ENCODE peak calls at places on chromosomes 2 and 18, in eight cellular contexts. One of them, this sample, is unnamed.

GRCh38 chr18:79735071-79735980 is 55.7 kb downstream of the CTDP1 start:
- DNase-seq in T-helper 2 cell: no peak
- DNase-seq in hippocampal formation: no peak
- DNase-seq in stimulated activated CD4-positive, alpha-beta T cell treated with anti-CD3 and anti-CD28 coated beads, Interleukin-15, amount 100 ng/mL, for 1 hour: no peak
- DNase-seq in GM12892: no peak
- DNase-seq in stomach: no peak
- DNase-seq in aorta: peak; percentile 38
- DNase-seq in psoas muscle: no peak
- DNase-seq in this sample: no peak

GRCh38 chr2:241636983-241637232 is at the start of gene THAP4:
- DNase-seq in psoas muscle: no peak
- DNase-seq in stomach: peak; percentile 74
- DNase-seq in hippocampal formation: peak; percentile 75
- DNase-seq in GM12892: peak; percentile 81
- DNase-seq in stimulated activated CD4-positive, alpha-beta T cell treated with anti-CD3 and anti-CD28 coated beads, Interleukin-15, amount 100 ng/mL, for 1 hour: no peak
- DNase-seq in aorta: peak; percentile 77
- DNase-seq in T-helper 2 cell: peak; percentile 45
- DNase-seq in this sample: peak; percentile 74

GRCh38 chr2:216083464-216084279 is 2.0 kb downstream of the TMEM169 start:
- DNase-seq in stomach: no peak
- DNase-seq in stimulated activated CD4-positive, alpha-beta T cell treated with anti-CD3 and anti-CD28 coated beads, Interleukin-15, amount 100 ng/mL, for 1 hour: no peak
- DNase-seq in GM12892: no peak
- DNase-seq in aorta: no peak
- DNase-seq in T-helper 2 cell: no peak
- DNase-seq in hippocampal formation: no peak
- DNase-seq in psoas muscle: no peak
- DNase-seq in this sample: no peak

GRCh38 chr2:215354771-215355695 is 43.2 kb downstream of the ATIC start:
- DNase-seq in aorta: no peak
- DNase-seq in psoas muscle: no peak
- DNase-seq in stimulated activated CD4-positive, alpha-beta T cell treated with anti-CD3 and anti-CD28 coated beads, Interleukin-15, amount 100 ng/mL, for 1 hour: no peak
- DNase-seq in GM12892: no peak
- DNase-seq in hippocampal formation: no peak
- DNase-seq in T-helper 2 cell: no peak
- DNase-seq in stomach: no peak
- DNase-seq in this sample: no peak

GRCh38 chr2:66839551-66840320 is 404.8 kb downstream of the MEIS1 start:
- DNase-seq in GM12892: no peak
- DNase-seq in stimulated activated CD4-positive, alpha-beta T cell treated with anti-CD3 and anti-CD28 coated beads, Interleukin-15, amount 100 ng/mL, for 1 hour: no peak
- DNase-seq in hippocampal formation: no peak
- DNase-seq in aorta: no peak
- DNase-seq in T-helper 2 cell: no peak
- DNase-seq in psoas muscle: no peak
- DNase-seq in stomach: no peak
- DNase-seq in this sample: no peak

GRCh38 chr2:10547011-10547410 is 98.9 kb upstream of the ODC1 start:
- DNase-seq in GM12892: no peak
- DNase-seq in stomach: no peak
- DNase-seq in aorta: no peak
- DNase-seq in T-helper 2 cell: no peak
- DNase-seq in psoas muscle: no peak
- DNase-seq in hippocampal formation: no peak
- DNase-seq in stimulated activated CD4-positive, alpha-beta T cell treated with anti-CD3 and anti-CD28 coated beads, Interleukin-15, amount 100 ng/mL, for 1 hour: no peak
- DNase-seq in this sample: no peak

GRCh38 chr2:181077128-181077709 is 96.8 kb downstream of the UBE2E3 start:
- DNase-seq in hippocampal formation: peak; percentile 49
- DNase-seq in aorta: no peak
- DNase-seq in stomach: no peak
- DNase-seq in psoas muscle: no peak
- DNase-seq in stimulated activated CD4-positive, alpha-beta T cell treated with anti-CD3 and anti-CD28 coated beads, Interleukin-15, amount 100 ng/mL, for 1 hour: no peak
- DNase-seq in GM12892: no peak
- DNase-seq in T-helper 2 cell: no peak
- DNase-seq in this sample: no peak

GRCh38 chr2:66434679-66435548 is at the start of gene MEIS1:
- DNase-seq in stomach: peak; percentile 90
- DNase-seq in GM12892: no peak
- DNase-seq in aorta: peak; percentile 93
- DNase-seq in hippocampal formation: peak; percentile 76
- DNase-seq in stimulated activated CD4-positive, alpha-beta T cell treated with anti-CD3 and anti-CD28 coated beads, Interleukin-15, amount 100 ng/mL, for 1 hour: no peak
- DNase-seq in T-helper 2 cell: no peak
- DNase-seq in psoas muscle: peak; percentile 94
- DNase-seq in this sample: peak; percentile 91

GRCh38 chr2:226791056-226791486 is 8.5 kb downstream of the IRS1 start:
- DNase-seq in T-helper 2 cell: no peak
- DNase-seq in hippocampal formation: no peak
- DNase-seq in stomach: no peak
- DNase-seq in psoas muscle: no peak
- DNase-seq in aorta: no peak
- DNase-seq in GM12892: no peak
- DNase-seq in stimulated activated CD4-positive, alpha-beta T cell treated with anti-CD3 and anti-CD28 coated beads, Interleukin-15, amount 100 ng/mL, for 1 hour: no peak
- DNase-seq in this sample: no peak

GRCh38 chr2:152627010-152627957 is 90.0 kb downstream of the PRPF40A start:
- DNase-seq in hippocampal formation: peak; percentile 76
- DNase-seq in stomach: no peak
- DNase-seq in GM12892: no peak
- DNase-seq in T-helper 2 cell: no peak
- DNase-seq in aorta: no peak
- DNase-seq in stimulated activated CD4-positive, alpha-beta T cell treated with anti-CD3 and anti-CD28 coated beads, Interleukin-15, amount 100 ng/mL, for 1 hour: no peak
- DNase-seq in psoas muscle: no peak
- DNase-seq in this sample: no peak

GRCh38 chr18:37430346-37431076 is 135.1 kb downstream of the CELF4 start:
- DNase-seq in stimulated activated CD4-positive, alpha-beta T cell treated with anti-CD3 and anti-CD28 coated beads, Interleukin-15, amount 100 ng/mL, for 1 hour: no peak
- DNase-seq in aorta: no peak
- DNase-seq in psoas muscle: no peak
- DNase-seq in T-helper 2 cell: no peak
- DNase-seq in GM12892: no peak
- DNase-seq in hippocampal formation: no peak
- DNase-seq in stomach: no peak
- DNase-seq in this sample: no peak

This sample was measured in right lobe of liver.